ENCODE peak calls at places on chromosomes 16 and 17, in four cellular contexts. Z is heart left ventricle; S is activated T-helper 1 cell treated with anti-CD3 and anti-CD28 coated beads, Interleukin-2, amount 50 U/mL, for 16 hours; X is astrocyte of the spinal cord. A is an unnamed sample.
A peak's percentile ranks its signal among the peaks of the same experiment; 100 is the strongest.

GRCh38 chr17:79845601-79845949 is 6.3 kb upstream of the CBX4 start:
- DNase-seq in Z (no peak), S (no peak), X (no peak), A (peak; percentile 58)

GRCh38 chr17:46995841-46996571 is 17.0 kb upstream of the RPRML start:
- DNase-seq in Z (no peak), S (no peak), X (peak; percentile 9), A (peak; percentile 48)

GRCh38 chr16:74305286-74305685 is 8.7 kb downstream of the PSMD7 start:
- DNase-seq in Z (no peak), S (no peak), X (no peak), A (no peak)

GRCh38 chr16:83433201-83433600 is 374.6 kb upstream of the HSBP1 start:
- DNase-seq in Z (no peak), S (no peak), X (peak; percentile 34), A (peak; percentile 6)

GRCh38 chr17:72388765-72389473 is 268.1 kb downstream of the SOX9 start:
- DNase-seq in Z (no peak), S (no peak), X (peak; percentile 57), A (peak; percentile 98)

GRCh38 chr16:68685685-68686478 is 40.8 kb downstream of the CDH3 start:
- DNase-seq in Z (no peak), S (no peak), X (no peak), A (no peak)

GRCh38 chr16:54936086-54936978 is 5.7 kb downstream of the IRX5 start:
- DNase-seq in Z (no peak), S (no peak), X (peak; percentile 54), A (no peak)

GRCh38 chr16:68369697-68370096 is 58.9 kb downstream of the PRMT7 start:
- DNase-seq in Z (no peak), S (no peak), X (no peak), A (no peak)

GRCh38 chr17:44546711-44547606 is 10.3 kb upstream of the FZD2 start:
- DNase-seq in Z (no peak), S (no peak), X (peak; percentile 69), A (peak; percentile 82)

GRCh38 chr17:48752399-48753288 is 24.1 kb upstream of the HOXB13 start:
- DNase-seq in Z (no peak), S (no peak), X (no peak), A (no peak)

GRCh38 chr17:38703742-38704644 is 1.1 kb upstream of the MLLT6 start:
- DNase-seq in Z (peak; percentile 85), S (peak; percentile 41), X (no peak), A (no peak)

GRCh38 chr17:63927464-63928171 is 4.5 kb downstream of the CD79B start:
- DNase-seq in Z (no peak), S (no peak), X (no peak), A (no peak)